ENCODE peak calls at places on chromosomes 13 and 19, in seven cellular contexts. E is endodermal cell; L is CD8-positive, alpha-beta memory T cell; X is adrenal gland; B is spleen; V is PC-3; U is tibial nerve. W is an unnamed sample. For H3K4me1, the result is how much of the 10 kb centered on the place peaks cover.

GRCh38 chr19:49014123-49014869 is 2.6 kb downstream of the LHB start:
- DNase-seq in V (no peak), E (no peak), U (no peak), X (peak), L (no peak), B (no peak), W (no peak)

GRCh38 chr19:3099347-3100145 is 5.4 kb downstream of the GNA11 start:
- DNase-seq in E (no peak), X (no peak), L (no peak), V (no peak), U (no peak), B (peak), W (no peak)

GRCh38 chr19:38445362-38445761 is 11.9 kb downstream of the RYR1 start:
- DNase-seq in E (no peak), X (no peak), U (no peak), L (no peak), V (no peak), B (no peak), W (no peak)

GRCh38 chr13:68551701-68552522 is 1321.8 kb upstream of the PCDH9 start:
- DNase-seq in V (peak), E (no peak), L (no peak), B (no peak), X (no peak), U (no peak), W (no peak)

GRCh38 chr13:65855276-65855675 is 1374.9 kb downstream of the PCDH9 start:
- DNase-seq in U (no peak), V (no peak), B (no peak), E (peak), X (no peak), L (no peak), W (no peak)

GRCh38 chr13:45162821-45163220 is 38.0 kb downstream of the KCTD4 start:
- DNase-seq in E (no peak), X (no peak), U (no peak), V (peak), L (no peak), B (no peak), W (no peak)

GRCh38 chr19:38862321-38863059 is 12.7 kb upstream of the HNRNPL start:
- DNase-seq in X (peak), U (peak), E (no peak), L (no peak), B (no peak), V (peak), W (peak)

GRCh38 chr19:39264306-39265290 is 3.6 kb upstream of the IFNL2 start:
- DNase-seq in V (no peak), B (peak), L (no peak), E (peak), U (no peak), X (no peak), W (no peak)

GRCh38 chr19:31118926-31119325 is 230.3 kb downstream of the TSHZ3 start:
- DNase-seq in E (no peak), U (no peak), B (no peak), V (no peak), L (no peak), X (no peak), W (no peak)

GRCh38 chr13:114200673-114201005 is 21.6 kb downstream of the CFAP97D2 start:
- DNase-seq in E (no peak), U (no peak), X (no peak), V (no peak), B (no peak), L (no peak), W (no peak)

GRCh38 chr13:57635541-57635940 is 4.0 kb downstream of the PCDH17 start:
- DNase-seq in V (no peak), E (no peak), B (no peak), L (no peak), U (no peak), X (no peak), W (no peak)

GRCh38 chr13:96700657-96701056 is 293.6 kb downstream of the OXGR1 start:
- DNase-seq in B (no peak), E (no peak), U (no peak), L (no peak), V (no peak), X (peak), W (no peak)

GRCh38 chr13:51241720-51242119 is 19.5 kb downstream of the FAM124A start:
- DNase-seq in V (no peak), X (peak), U (no peak), E (peak), L (no peak), B (no peak), W (no peak)

GRCh38 chr13:46267166-46267565 is 55.4 kb downstream of the LRRC63 start:
- DNase-seq in E (no peak), V (no peak), X (no peak), B (no peak), U (no peak), L (no peak), W (no peak)

GRCh38 chr13:73189766-73190165 is 131.0 kb downstream of the KLF5 start:
- DNase-seq in B (no peak), V (no peak), X (no peak), U (no peak), L (no peak), E (peak), W (no peak)

GRCh38 chr19:51921949-51922348 is 5.3 kb upstream of the ZNF613 start:
- DNase-seq in V (no peak), U (no peak), X (no peak), E (peak), L (no peak), B (no peak), W (no peak)

GRCh38 chr19:35468637-35469036 is 20.6 kb downstream of the FFAR2 start:
- DNase-seq in U (peak), V (peak), L (peak), E (peak), B (peak), X (peak), W (peak)

GRCh38 chr19:34651747-34652146 is 25.2 kb downstream of the SCGB2B2 start:
- DNase-seq in B (no peak), V (no peak), L (no peak), U (no peak), X (no peak), E (no peak), W (no peak)

GRCh38 chr13:47846886-47847285 is 154.2 kb downstream of the SUCLA2 start:
- DNase-seq in L (no peak), E (no peak), B (no peak), X (peak), V (no peak), U (no peak), W (no peak)

GRCh38 chr13:40470665-40471064 is 195.8 kb downstream of the FOXO1 start:
- DNase-seq in U (peak), X (no peak), L (no peak), E (no peak), V (no peak), B (no peak), W (no peak)

GRCh38 chr13:98478134-98479129 is 98.5 kb downstream of the STK24 start:
- DNase-seq in U (no peak), E (peak), X (no peak), B (no peak), V (peak), L (no peak), W (no peak)

GRCh38 chr13:98475521-98475920 is 101.4 kb downstream of the STK24 start:
- DNase-seq in X (no peak), L (no peak), E (peak), U (no peak), B (no peak), V (no peak), W (no peak)

GRCh38 chr13:98474761-98475160 is 102.1 kb downstream of the STK24 start:
- DNase-seq in B (no peak), U (no peak), V (no peak), X (no peak), E (no peak), L (no peak), W (no peak)

GRCh38 chr13:98476106-98476505 is 100.8 kb downstream of the STK24 start:
- DNase-seq in X (no peak), U (no peak), E (peak), L (peak), V (no peak), B (no peak), W (no peak)

GRCh38 chr13:98476538-98476966 is 100.4 kb downstream of the STK24 start:
- DNase-seq in X (peak), B (peak), U (no peak), L (peak), V (peak), E (peak), W (peak)
- H3K4me1 ChIP-seq in X (under half), B (half or more), U (under half), L (half or more), V (under half), E (under half), W (half or more)

DNA sequence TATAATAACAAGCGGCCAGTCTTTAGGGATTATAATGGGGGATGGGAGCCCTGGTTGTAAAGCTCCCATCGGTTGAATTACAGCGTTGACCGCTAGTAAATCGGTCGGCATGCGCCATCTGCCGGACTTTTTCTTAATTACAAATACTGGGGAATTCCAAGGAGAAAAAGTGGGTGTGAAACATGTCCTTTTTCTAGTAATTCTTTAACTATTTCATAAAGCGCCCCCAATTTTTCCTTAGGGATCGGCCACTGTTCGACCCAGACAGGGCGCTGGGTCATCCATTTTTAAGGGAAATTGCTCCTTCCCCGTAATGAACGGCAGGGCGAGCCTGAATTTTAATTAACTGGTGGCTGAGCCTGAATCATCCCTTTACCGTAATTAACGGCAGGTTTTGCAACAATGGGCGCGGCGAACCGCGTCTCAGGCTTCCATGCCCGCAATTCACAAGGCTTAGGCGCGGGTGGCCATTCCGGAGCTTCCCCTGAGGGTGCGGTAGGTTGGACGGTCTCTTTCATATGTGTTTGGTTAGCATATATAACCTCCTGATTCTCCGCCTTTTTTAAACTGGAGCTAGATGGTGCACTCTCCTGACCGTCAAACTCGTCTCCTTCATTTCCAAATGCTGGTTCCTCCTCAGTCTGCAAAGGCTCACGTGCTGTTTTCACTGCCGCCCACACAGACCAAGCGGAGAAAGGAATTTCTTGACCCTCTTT is 30.2 kb upstream of the EVI5L start:
- DNase-seq in L (peak), E (peak), U (peak), V (peak), B (peak), X (peak), W (peak)
- H3K27ac ChIP-seq in L (no peak), E (no peak), U (no peak), V (no peak), B (peak), X (no peak), W (no peak)

DNA sequence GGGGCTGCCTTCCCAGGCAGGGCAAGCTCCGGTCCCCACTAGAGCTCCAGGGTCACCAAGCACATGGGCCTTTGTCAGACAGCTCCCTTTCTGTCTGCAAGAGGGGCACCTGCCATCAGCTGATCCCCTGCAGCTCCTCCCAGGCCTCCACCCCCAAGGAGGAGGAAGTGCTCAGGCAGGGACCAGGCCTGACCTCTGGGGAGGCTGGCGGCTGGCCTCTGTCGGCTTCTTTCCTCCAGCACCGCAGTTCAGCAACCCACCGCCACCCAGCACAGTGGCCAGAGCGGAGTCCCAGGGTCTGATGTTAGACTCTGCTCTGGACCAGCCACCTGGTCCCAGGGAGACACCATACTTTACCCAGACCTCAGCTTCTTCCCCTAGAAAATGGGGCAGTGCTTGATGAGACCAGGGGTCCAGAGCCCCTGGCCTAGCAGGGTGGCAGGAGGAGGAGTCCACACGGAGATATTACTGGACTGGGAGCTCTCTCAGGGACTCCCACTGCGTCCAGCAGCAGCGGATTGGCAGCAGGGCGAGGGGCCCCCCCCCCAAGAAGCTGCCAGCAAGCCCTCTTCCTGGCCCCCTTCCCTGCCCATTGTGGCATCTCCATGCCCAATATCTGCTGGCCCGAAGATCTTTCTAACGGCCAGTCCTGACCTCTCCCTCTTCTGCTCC is 24.1 kb downstream of the NKPD1 start:
- DNase-seq in E (peak), L (no peak), X (no peak), U (no peak), B (no peak), V (no peak), W (no peak)
- H3K4me1 ChIP-seq in E (under half), L (under half), X (under half), U (under half), B (under half), V (under half), W (under half)

DNA sequence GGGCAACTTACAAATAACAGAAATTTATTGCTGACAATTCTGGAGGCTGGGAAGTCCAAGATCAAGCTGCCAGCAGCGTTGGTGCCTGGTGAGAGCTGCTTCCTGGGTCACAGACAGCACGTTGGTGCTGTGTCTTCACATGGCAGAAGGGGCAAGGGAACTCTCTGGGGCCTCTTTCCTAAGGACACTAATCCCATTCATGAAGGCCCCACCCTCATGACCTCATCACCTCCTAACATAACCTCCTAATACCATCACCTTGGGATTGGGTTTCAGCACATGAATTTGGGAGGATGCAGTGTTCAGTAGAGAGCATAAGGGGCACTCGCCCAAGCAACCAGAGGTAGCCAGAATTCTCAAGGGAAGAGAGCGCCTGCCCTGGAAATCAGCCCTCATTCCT is 15.7 kb downstream of the TMEM150B start:
- DNase-seq in U (no peak), E (no peak), L (no peak), X (no peak), V (no peak), B (no peak), W (no peak)
- H3K27ac ChIP-seq in U (no peak), E (no peak), L (no peak), X (no peak), V (no peak), B (no peak), W (no peak)

DNA sequence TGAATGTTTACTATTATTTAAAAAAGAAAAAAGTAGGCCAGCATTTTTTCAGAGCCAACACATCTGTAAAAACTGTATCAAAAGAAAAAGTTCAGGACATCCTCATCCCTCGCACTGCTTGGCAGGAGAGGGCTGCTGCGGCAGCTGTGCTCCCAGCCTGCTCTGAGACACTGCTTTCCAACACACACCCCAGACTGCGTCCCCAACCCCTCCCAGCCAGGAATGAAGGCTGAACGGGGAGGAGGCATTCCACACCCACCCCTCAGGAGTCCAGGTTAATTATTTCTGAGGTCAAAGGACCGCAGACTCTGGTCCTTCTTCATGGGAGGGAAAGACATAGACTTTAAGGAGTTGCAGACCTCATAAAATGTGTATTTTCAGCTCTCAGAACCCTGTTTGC is 43.1 kb downstream of the COL4A1 start:
- DNase-seq in V (no peak), U (no peak), E (peak), L (no peak), B (no peak), X (no peak), W (no peak)
- H3K4me1 ChIP-seq in V (under half), U (under half), E (under half), L (under half), B (half or more), X (under half), W (under half)

GRCh38 chr19:18626906-18627305 is 9.9 kb upstream of the KLHL26 start:
- DNase-seq in B (no peak), X (no peak), U (no peak), V (no peak), L (no peak), E (no peak), W (no peak)

GRCh38 chr19:18634612-18635290 is 2.1 kb upstream of the KLHL26 start:
- DNase-seq in E (no peak), U (no peak), L (no peak), B (no peak), V (no peak), X (no peak), W (no peak)

GRCh38 chr19:18633321-18633720 is 3.5 kb upstream of the KLHL26 start:
- DNase-seq in E (no peak), B (no peak), U (no peak), L (no peak), V (no peak), X (no peak), W (peak)

DNA sequence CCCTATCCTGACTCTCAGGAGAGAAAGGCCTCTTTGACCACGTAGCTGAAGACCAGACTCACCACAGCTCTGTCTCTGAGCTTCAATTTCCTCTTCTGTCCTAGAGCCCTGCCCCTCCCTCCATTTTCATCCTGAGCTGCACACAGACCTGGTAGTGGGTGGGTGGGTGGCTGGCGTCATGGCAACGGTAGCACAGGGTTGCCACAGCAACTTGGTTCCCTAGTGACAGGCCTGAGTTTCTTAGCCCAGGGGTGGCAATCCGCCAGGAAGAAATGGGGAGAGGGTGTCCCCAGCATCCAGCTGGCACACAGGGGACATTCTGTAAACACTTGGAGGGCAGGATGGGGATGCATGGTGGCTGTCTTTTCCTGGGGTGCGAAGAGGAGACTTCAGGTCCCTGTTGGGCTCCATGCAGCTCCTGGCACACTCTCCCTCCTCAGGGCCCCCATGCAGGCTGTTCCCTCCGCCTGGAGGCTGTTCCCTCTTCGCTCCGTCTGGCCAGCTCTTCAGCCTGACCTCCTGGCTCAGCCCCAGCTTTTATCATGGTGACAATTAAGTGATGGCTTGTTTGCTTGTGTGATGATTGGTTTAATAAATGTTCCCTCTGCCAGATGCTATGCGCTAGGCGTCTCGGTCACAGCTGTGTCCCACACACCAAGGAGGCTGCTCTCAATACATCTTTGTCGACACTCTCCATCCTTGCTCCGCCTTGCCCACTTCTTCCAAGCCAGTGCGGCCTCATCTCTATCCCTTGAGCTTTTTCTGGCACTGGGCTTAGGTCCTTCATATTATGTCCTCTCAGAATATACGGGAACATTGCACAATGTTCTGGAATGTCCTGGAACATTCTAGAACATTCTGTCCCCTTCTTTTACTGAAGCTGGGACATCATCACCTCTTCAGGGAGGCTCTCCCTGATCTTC is 7.4 kb upstream of the KLHL26 start:
- DNase-seq in L (no peak), U (peak), B (no peak), E (no peak), X (peak), V (no peak), W (peak)
- H3K27ac ChIP-seq in L (no peak), U (peak), B (peak), E (peak), X (no peak), V (no peak), W (no peak)

GRCh38 chr19:45765365-45766292 is 3.4 kb downstream of the SIX5 start:
- DNase-seq in B (no peak), U (no peak), E (no peak), L (no peak), X (peak), V (no peak), W (peak)

GRCh38 chr19:45764947-45765346 is 4.1 kb downstream of the SIX5 start:
- DNase-seq in X (no peak), V (no peak), E (no peak), B (no peak), U (no peak), L (no peak), W (no peak)

GRCh38 chr19:45764487-45764886 is 4.6 kb downstream of the SIX5 start:
- DNase-seq in X (no peak), U (no peak), V (no peak), E (peak), B (no peak), L (no peak), W (no peak)

GRCh38 chr19:45762870-45763631 is 6.0 kb downstream of the SIX5 start:
- DNase-seq in U (no peak), B (no peak), V (no peak), L (no peak), E (no peak), X (no peak), W (no peak)

GRCh38 chr19:45763691-45764294 is 5.3 kb downstream of the SIX5 start:
- DNase-seq in V (no peak), L (no peak), B (no peak), X (no peak), E (no peak), U (no peak), W (no peak)
- H3K4me1 ChIP-seq in V (under half), L (under half), B (under half), X (under half), E (under half), U (under half), W (under half)

GRCh38 chr19:47158879-47159509 is 28.4 kb downstream of the SAE1 start:
- DNase-seq in E (no peak), L (no peak), X (no peak), U (no peak), V (no peak), B (no peak), W (no peak)
- H3K27ac ChIP-seq in E (peak), L (no peak), X (no peak), U (peak), V (no peak), B (peak), W (peak)

W was measured in body of pancreas.